ENCODE peak calls at places on chromosome 15, in six cellular contexts. B, V, W, P, C and M are unnamed samples.

GRCh38 chr15:60523056-60523455 is 44.1 kb upstream of the ICE2 start:
- DNase-seq in B (no peak), V (no peak), W (no peak), P (no peak), C (peak), M (peak)

GRCh38 chr15:100166313-100166712 is 175.5 kb downstream of the ADAMTS17 start:
- DNase-seq in B (no peak), V (no peak), W (no peak), P (no peak), C (no peak), M (no peak)

GRCh38 chr15:27272446-27272845 is 301.5 kb downstream of the GABRG3 start:
- DNase-seq in B (no peak), V (no peak), W (no peak), P (no peak), C (no peak), M (peak)

GRCh38 chr15:39672666-39673065 is 91.8 kb downstream of the THBS1 start:
- DNase-seq in B (no peak), V (no peak), W (no peak), P (no peak), C (no peak), M (peak)

GRCh38 chr15:35911052-35911780 is 365.3 kb upstream of the DPH6 start:
- DNase-seq in B (no peak), V (no peak), W (no peak), P (no peak), C (no peak), M (no peak)

GRCh38 chr15:51623386-51623938 is 891 bp upstream of the DMXL2 start:
- DNase-seq in B (no peak), V (no peak), W (no peak), P (no peak), C (peak), M (no peak)

GRCh38 chr15:68431037-68431791 is 749 bp downstream of the ITGA11 start:
- DNase-seq in B (peak), V (peak), W (peak), P (no peak), C (no peak), M (no peak)

GRCh38 chr15:48855501-48856440 is 22.2 kb upstream of the EID1 start:
- DNase-seq in B (no peak), V (peak), W (no peak), P (peak), C (peak), M (peak)

GRCh38 chr15:59116141-59116540 is 11.2 kb downstream of the CCNB2 start:
- DNase-seq in B (no peak), V (no peak), W (no peak), P (no peak), C (no peak), M (peak)

GRCh38 chr15:35115155-35115725 is 30.1 kb upstream of the NANOGP8 start:
- DNase-seq in B (no peak), V (no peak), W (no peak), P (peak), C (no peak), M (peak)

GRCh38 chr15:84962975-84963374 is 18.7 kb upstream of the PDE8A start:
- DNase-seq in B (no peak), V (no peak), W (no peak), P (no peak), C (no peak), M (no peak)

GRCh38 chr15:35958021-35958420 is 412.1 kb upstream of the DPH6 start:
- DNase-seq in B (no peak), V (no peak), W (no peak), P (no peak), C (no peak), M (peak)

GRCh38 chr15:70741107-70741511 is 22.2 kb downstream of the UACA start:
- DNase-seq in B (no peak), V (peak), W (peak), P (no peak), C (peak), M (peak)

GRCh38 chr15:56985871-56986270 is 67.4 kb downstream of the TCF12 start:
- DNase-seq in B (no peak), V (no peak), W (no peak), P (no peak), C (no peak), M (no peak)

GRCh38 chr15:40282870-40283614 is at the start of gene ANKRD63:
- DNase-seq in B (no peak), V (no peak), W (no peak), P (no peak), C (no peak), M (no peak)